ENCODE peak calls at places on chromosomes 3 and 15, in ten cellular contexts. J is kidney; C is cardiac muscle cell; E is kidney glomerular epithelial cell; F is activated naive CD8-positive, alpha-beta T cell treated with anti-CD3 and anti-CD28 coated beads for 36 hours; V is activated T-helper 1 cell treated with anti-CD3 and anti-CD28 coated beads, Interleukin-2, amount 50 U/mL, for 16 hours; R is heart right ventricle; H is endodermal cell; K is Peyer's patch; T is fibroblast of pulmonary artery. L is an unnamed sample.

GRCh38 chr15:93051236-93052089 is 37.5 kb downstream of the RGMA start:
- DNase-seq in C (no peak), H (no peak), K (no peak), R (no peak), T (no peak), F (no peak), E (no peak), V (no peak), J (peak), L (no peak)

GRCh38 chr15:88834211-88834812 is 31.1 kb downstream of the ACAN start:
- DNase-seq in E (peak), H (peak), R (peak), K (no peak), F (no peak), J (no peak), V (no peak), T (peak), C (peak), L (peak)

GRCh38 chr3:46868948-46869347 is 5.7 kb upstream of the MYL3 start:
- DNase-seq in J (peak), C (no peak), F (no peak), K (no peak), T (no peak), V (no peak), R (no peak), H (no peak), E (no peak), L (no peak)

GRCh38 chr15:41879321-41879845 is 14.5 kb downstream of the SPTBN5 start:
- DNase-seq in J (no peak), F (no peak), H (no peak), T (no peak), E (no peak), V (no peak), R (no peak), K (no peak), C (no peak), L (no peak)

GRCh38 chr15:76330281-76330680 is 6.3 kb upstream of the ISL2 start:
- DNase-seq in C (peak), T (peak), V (no peak), H (peak), J (no peak), R (peak), F (no peak), E (peak), K (no peak), L (peak)

GRCh38 chr3:69739204-69740102 is at the start of gene MITF:
- DNase-seq in C (peak), K (peak), T (peak), E (peak), R (peak), H (peak), F (peak), V (no peak), J (peak), L (peak)

GRCh38 chr15:60591491-60592385 is 112.8 kb upstream of the ICE2 start:
- DNase-seq in R (peak), C (peak), V (no peak), E (no peak), H (peak), K (peak), J (peak), F (peak), T (no peak), L (no peak)

GRCh38 chr3:124786491-124787241 is 56.4 kb downstream of the UMPS start:
- DNase-seq in C (no peak), T (peak), V (no peak), H (no peak), K (no peak), F (no peak), E (peak), J (no peak), R (no peak), L (peak)

GRCh38 chr3:101340591-101340990 is 20.2 kb upstream of the IMPG2 start:
- DNase-seq in R (no peak), T (no peak), C (no peak), E (no peak), V (no peak), K (no peak), H (no peak), J (no peak), F (no peak), L (no peak)

GRCh38 chr15:80876034-80876433 is 96.9 kb downstream of the CEMIP start:
- DNase-seq in T (peak), V (no peak), F (no peak), J (no peak), C (peak), K (no peak), E (no peak), H (no peak), R (peak), L (peak)

GRCh38 chr15:71551566-71551965 is 258.8 kb upstream of the NR2E3 start:
- DNase-seq in C (no peak), T (no peak), K (no peak), J (no peak), V (no peak), H (no peak), E (no peak), F (no peak), R (no peak), L (no peak)

GRCh38 chr3:109553573-109554371 is 216.4 kb upstream of the DPPA4 start:
- DNase-seq in F (no peak), K (no peak), H (no peak), C (no peak), R (no peak), T (no peak), V (no peak), E (no peak), J (no peak), L (peak)

GRCh38 chr3:161560006-161560637 is 63.5 kb downstream of the OTOL1 start:
- DNase-seq in R (peak), H (peak), V (no peak), F (no peak), C (peak), K (no peak), T (peak), J (no peak), E (peak), L (peak)

GRCh38 chr3:194404365-194405140 is 5.5 kb upstream of the GP5 start:
- DNase-seq in K (no peak), H (no peak), R (peak), T (peak), E (peak), F (no peak), J (no peak), C (peak), V (no peak), L (peak)

GRCh38 chr3:42655331-42655888 is 1.9 kb downstream of the ZBTB47 start:
- DNase-seq in F (no peak), V (no peak), J (peak), C (no peak), R (no peak), H (no peak), T (no peak), K (peak), E (no peak), L (no peak)

GRCh38 chr3:65401359-65401810 is 637.3 kb downstream of the MAGI1 start:
- DNase-seq in R (no peak), E (no peak), H (peak), T (no peak), J (no peak), F (no peak), V (no peak), K (no peak), C (peak), L (peak)

GRCh38 chr3:79419222-79419621 is 348.6 kb downstream of the ROBO1 start:
- DNase-seq in J (no peak), V (no peak), K (no peak), C (peak), E (no peak), T (peak), F (no peak), H (no peak), R (no peak), L (peak)

GRCh38 chr15:93210995-93211394 is 122.0 kb upstream of the RGMA start:
- DNase-seq in J (no peak), H (peak), F (no peak), C (no peak), R (no peak), E (no peak), V (no peak), K (no peak), T (no peak), L (no peak)

GRCh38 chr15:25846377-25846776 is 16.8 kb downstream of the ATP10A start:
- DNase-seq in F (peak), R (no peak), C (no peak), T (no peak), J (no peak), E (no peak), V (no peak), K (no peak), H (no peak), L (no peak)

GRCh38 chr3:50337175-50337861 is 3.3 kb downstream of the RASSF1 start:
- DNase-seq in H (peak), J (peak), V (peak), R (peak), E (peak), T (peak), F (peak), C (peak), K (peak), L (peak)

GRCh38 chr3:172135766-172136729 is 96.7 kb downstream of the FNDC3B start:
- DNase-seq in T (peak), J (no peak), F (no peak), C (no peak), R (no peak), E (no peak), K (no peak), V (no peak), H (no peak), L (peak)

GRCh38 chr3:137714551-137714950 is 49.6 kb upstream of the SOX14 start:
- DNase-seq in H (no peak), T (no peak), F (no peak), E (no peak), V (no peak), C (no peak), K (no peak), R (no peak), J (peak), L (no peak)

GRCh38 chr3:146493221-146493620 is 23.9 kb upstream of the PLSCR2 start:
- DNase-seq in V (no peak), H (no peak), K (no peak), T (peak), F (no peak), E (no peak), C (no peak), J (no peak), R (no peak), L (peak)

GRCh38 chr15:43404130-43404529 is 33.2 kb downstream of the TUBGCP4 start:
- DNase-seq in F (no peak), R (no peak), T (no peak), E (no peak), J (no peak), K (no peak), H (no peak), C (no peak), V (no peak), L (no peak)

GRCh38 chr3:35639251-35640185 is at the start of gene ARPP21:
- DNase-seq in H (peak), V (no peak), E (peak), J (peak), C (peak), K (peak), F (peak), T (peak), R (no peak), L (no peak)

GRCh38 chr3:24483873-24484272 is 10.8 kb downstream of the THRB start:
- DNase-seq in E (no peak), R (no peak), T (no peak), K (no peak), J (no peak), V (no peak), C (no peak), H (no peak), F (no peak), L (no peak)

GRCh38 chr3:155292693-155293092 is 790 bp downstream of the STRIT1 start:
- DNase-seq in C (no peak), F (no peak), E (no peak), J (no peak), R (no peak), T (no peak), K (no peak), V (no peak), H (no peak), L (no peak)

GRCh38 chr3:171842864-171843511 is at the start of gene TMEM212:
- DNase-seq in V (no peak), F (no peak), H (no peak), K (no peak), J (no peak), T (peak), E (peak), C (no peak), R (no peak), L (peak)

GRCh38 chr3:185959609-185960517 is 22.0 kb upstream of the TRA2B start:
- DNase-seq in H (no peak), C (peak), J (no peak), V (no peak), E (peak), R (no peak), F (no peak), K (no peak), T (peak), L (peak)

GRCh38 chr3:148532326-148532725 is 165.4 kb upstream of the AGTR1 start:
- DNase-seq in E (no peak), T (peak), J (no peak), H (no peak), V (no peak), C (no peak), K (no peak), R (no peak), F (no peak), L (peak)

GRCh38 chr3:143078883-143079282 is 40.7 kb upstream of the CHST2 start:
- DNase-seq in H (no peak), R (no peak), V (no peak), J (no peak), C (no peak), T (peak), E (peak), F (no peak), K (no peak), L (peak)

GRCh38 chr3:30578479-30578878 is 27.9 kb upstream of the TGFBR2 start:
- DNase-seq in E (peak), V (no peak), H (no peak), T (peak), C (no peak), K (peak), R (peak), F (no peak), J (peak), L (peak)

GRCh38 chr3:145898487-145898886 is 262.5 kb downstream of the PLOD2 start:
- DNase-seq in H (no peak), K (no peak), R (no peak), C (no peak), T (peak), V (no peak), J (no peak), E (no peak), F (no peak), L (peak)

GRCh38 chr15:69032006-69032405 is 17.5 kb downstream of the NOX5 start:
- DNase-seq in H (no peak), R (no peak), C (no peak), T (no peak), V (no peak), K (no peak), F (no peak), J (no peak), E (no peak), L (no peak)

GRCh38 chr3:120908803-120909601 is 997 bp downstream of the STXBP5L start:
- DNase-seq in R (no peak), J (peak), K (no peak), F (no peak), E (no peak), V (no peak), T (no peak), C (no peak), H (no peak), L (no peak)

GRCh38 chr3:171813897-171814460 is 3.7 kb upstream of the PLD1 start:
- DNase-seq in E (no peak), H (no peak), V (no peak), K (no peak), J (no peak), F (peak), T (peak), C (no peak), R (no peak), L (peak)